ENCODE peak calls at places on chromosomes 1 and 21, in five cellular contexts. K is sigmoid colon, H is astrocyte of the spinal cord, T is tibial nerve, R is colonic mucosa. O is an unnamed sample.

GRCh38 chr1:32798191-32798590 is 19.0 kb downstream of the YARS1 start:
- DNase-seq in K (no peak), H (peak; percentile 88), T (no peak), R (no peak), O (peak; percentile 73)

GRCh38 chr1:200973937-200974657 is 49.4 kb downstream of the KIF21B start:
- DNase-seq in K (no peak), H (no peak), T (no peak), R (peak; percentile 50), O (no peak)

GRCh38 chr1:176694713-176695112 is 231.7 kb downstream of the PAPPA2 start:
- DNase-seq in K (no peak), H (no peak), T (no peak), R (no peak), O (no peak)

GRCh38 chr1:161487483-161487827 is 17.8 kb upstream of the FCGR2A start:
- DNase-seq in K (no peak), H (peak; percentile 25), T (no peak), R (peak; percentile 27), O (peak; percentile 55)

GRCh38 chr1:32394890-32395415 is 712 bp upstream of the BSDC1 start:
- DNase-seq in K (no peak), H (no peak), T (no peak), R (no peak), O (no peak)

GRCh38 chr1:205144751-205145150 is 23.0 kb upstream of the RBBP5 start:
- DNase-seq in K (no peak), H (peak; percentile 63), T (no peak), R (no peak), O (peak; percentile 54)

GRCh38 chr1:205963756-205964155 is 20.5 kb upstream of the SLC26A9 start:
- DNase-seq in K (no peak), H (no peak), T (no peak), R (no peak), O (no peak)

GRCh38 chr1:40407453-40407852 is 33.9 kb downstream of the SMAP2 start:
- DNase-seq in K (no peak), H (no peak), T (no peak), R (no peak), O (no peak)

GRCh38 chr1:221923921-221924598 is 182.2 kb upstream of the DUSP10 start:
- DNase-seq in K (no peak), H (no peak), T (no peak), R (no peak), O (no peak)

GRCh38 chr1:202576816-202577215 is 133.4 kb downstream of the SYT2 start:
- DNase-seq in K (no peak), H (peak; percentile 71), T (no peak), R (no peak), O (peak; percentile 69)

GRCh38 chr1:222994506-222995229 is 148.4 kb downstream of the TLR5 start:
- DNase-seq in K (no peak), H (peak; percentile 75), T (no peak), R (no peak), O (peak; percentile 64)

GRCh38 chr21:37915516-37915915 is 741 bp downstream of the KCNJ6 start:
- DNase-seq in K (no peak), H (no peak), T (no peak), R (no peak), O (no peak)

GRCh38 chr1:27716262-27716895 is 9.4 kb upstream of the FAM76A start:
- DNase-seq in K (no peak), H (no peak), T (no peak), R (no peak), O (no peak)

GRCh38 chr1:204858381-204858821 is 12.3 kb upstream of the NFASC start:
- DNase-seq in K (no peak), H (no peak), T (no peak), R (no peak), O (no peak)

GRCh38 chr1:40078512-40079333 is 18.3 kb downstream of the PPT1 start:
- DNase-seq in K (no peak), H (peak; percentile 37), T (no peak), R (peak; percentile 64), O (peak; percentile 60)

GRCh38 chr1:183433703-183434102 is 15.5 kb upstream of the NMNAT2 start:
- DNase-seq in K (no peak), H (no peak), T (no peak), R (no peak), O (no peak)

GRCh38 chr1:206800411-206800810 is 28.1 kb upstream of the IL10 start:
- DNase-seq in K (no peak), H (no peak), T (no peak), R (no peak), O (no peak)

GRCh38 chr1:15753776-15754175 is 4.8 kb upstream of the FBLIM1 start:
- DNase-seq in K (no peak), H (no peak), T (no peak), R (no peak), O (no peak)

GRCh38 chr1:170533331-170533730 is 1.4 kb downstream of the GORAB start:
- DNase-seq in K (no peak), H (no peak), T (no peak), R (no peak), O (peak; percentile 70)

GRCh38 chr1:84853743-84854721 is 39.0 kb downstream of the LPAR3 start:
- DNase-seq in K (no peak), H (peak; percentile 42), T (no peak), R (peak; percentile 36), O (peak; percentile 56)

GRCh38 chr21:18812308-18812707 is 408.7 kb upstream of the TMPRSS15 start:
- DNase-seq in K (no peak), H (no peak), T (no peak), R (no peak), O (no peak)

GRCh38 chr1:116345830-116346229 is 27.2 kb upstream of the ATP1A1 start:
- DNase-seq in K (no peak), H (no peak), T (no peak), R (no peak), O (no peak)

GRCh38 chr21:46294647-46295176 is 8.6 kb downstream of the YBEY start:
- DNase-seq in K (no peak), H (peak; percentile 67), T (no peak), R (no peak), O (peak; percentile 53)
- H3K4me3 ChIP-seq in K (no peak overlapping the region), H (no peak overlapping the region), T (no peak overlapping the region), R (no peak overlapping the region), O (no peak overlapping the region)

GRCh38 chr1:57770236-57770635 is 346.4 kb upstream of the DAB1 start:
- DNase-seq in K (no peak), H (no peak), T (no peak), R (no peak), O (no peak)

DNA sequence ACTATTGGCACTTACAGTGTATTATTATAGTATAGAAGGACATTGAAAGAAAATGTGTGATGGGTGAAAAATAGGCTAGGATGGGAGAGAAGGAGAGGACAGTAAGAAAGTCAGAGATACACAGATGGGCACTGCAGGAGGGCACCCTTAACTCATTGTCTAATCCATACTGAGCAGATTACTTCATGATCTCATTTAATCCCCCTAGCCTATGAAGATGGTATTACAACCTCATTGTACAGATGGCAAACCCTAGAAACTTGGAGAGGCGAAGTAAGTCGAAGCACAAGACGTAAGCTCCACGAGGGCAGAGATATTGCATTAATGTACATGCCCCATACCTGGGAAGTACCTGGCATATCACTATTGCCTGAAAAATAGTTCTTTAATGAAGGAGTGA is 346.9 kb upstream of the DAB1 start:
- DNase-seq in K (no peak), H (no peak), T (no peak), R (no peak), O (no peak)
- TF ChIP-seq CTCF in K (no peak), H (peak; percentile 31), T (no peak), R (peak; percentile 21), O (peak; percentile 11)

GRCh38 chr1:207962716-207963428 is 51.9 kb upstream of the CD34 start:
- DNase-seq in K (peak; percentile 85), H (peak; percentile 26), T (no peak), R (peak; percentile 71), O (peak; percentile 33)

GRCh38 chr1:207959995-207960745 is 49.2 kb upstream of the CD34 start:
- DNase-seq in K (no peak), H (no peak), T (no peak), R (no peak), O (no peak)

GRCh38 chr1:207956976-207957375 is 46.1 kb upstream of the CD34 start:
- DNase-seq in K (no peak), H (no peak), T (no peak), R (no peak), O (no peak)

GRCh38 chr1:207959141-207959825 is 48.4 kb upstream of the CD34 start:
- DNase-seq in K (peak; percentile 94), H (peak; percentile 33), T (peak; percentile 56), R (peak; percentile 54), O (peak; percentile 47)

GRCh38 chr1:207958376-207959139 is 47.6 kb upstream of the CD34 start:
- DNase-seq in K (no peak), H (no peak), T (no peak), R (no peak), O (no peak)
- H3K4me3 ChIP-seq in K (peak overlapping the region; percentile 49), H (peak overlapping the region; percentile 30), T (peak overlapping the region; percentile 52), R (peak overlapping the region; percentile 32), O (peak overlapping the region; percentile 46)

DNA sequence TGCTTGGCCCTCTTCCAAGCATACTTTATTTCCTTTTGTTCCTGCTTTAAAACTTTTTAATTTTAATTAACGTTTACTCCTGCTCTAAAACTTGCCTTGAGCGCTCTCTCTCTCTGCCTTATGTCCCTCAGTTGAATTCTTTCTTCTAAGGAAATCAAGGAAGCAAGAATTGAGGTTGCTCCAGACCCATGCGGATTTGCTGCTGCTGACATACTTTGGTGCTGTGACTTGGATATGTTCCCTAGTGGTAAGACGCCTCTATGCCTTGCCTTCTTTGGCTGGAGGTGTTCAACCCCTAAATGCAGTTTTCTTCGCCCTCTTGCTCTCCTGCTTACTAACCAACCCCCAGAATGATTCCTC is 148.1 kb downstream of the ADSS2 start:
- DNase-seq in K (no peak), H (no peak), T (no peak), R (no peak), O (no peak)
- TF ChIP-seq CTCF in K (no peak), H (no peak), T (no peak), R (no peak), O (no peak)

GRCh38 chr1:30907390-30907640 is 1.2 kb downstream of the SDC3 start:
- DNase-seq in K (no peak), H (no peak), T (no peak), R (no peak), O (no peak)
- H3K4me3 ChIP-seq in K (peak overlapping the region; percentile 77), H (peak overlapping the region; percentile 69), T (peak overlapping the region; percentile 40), R (peak overlapping the region; percentile 42), O (peak overlapping the region; percentile 67)